ENCODE peak calls at places on chromosomes 7 and 10, in six cellular contexts. X, A, R, B, Y and D are unnamed samples.

GRCh38 chr7:114416089-114416990 is 1.7 kb downstream of the FOXP2 start:
- DNase-seq in X (no peak), A (no peak), R (no peak), B (no peak), Y (no peak), D (no peak)

GRCh38 chr7:116834815-116835533 is 27.4 kb upstream of the CAPZA2 start:
- DNase-seq in X (peak), A (no peak), R (no peak), B (no peak), Y (no peak), D (no peak)

GRCh38 chr10:93630609-93631320 is 18.4 kb downstream of the PDE6C start:
- DNase-seq in X (no peak), A (no peak), R (no peak), B (no peak), Y (no peak), D (no peak)

GRCh38 chr10:90857635-90858488 is at the start of gene HTR7:
- DNase-seq in X (peak), A (no peak), R (peak), B (peak), Y (no peak), D (peak)

GRCh38 chr10:73926152-73926764 is 15.3 kb downstream of the PLAU start:
- DNase-seq in X (no peak), A (no peak), R (no peak), B (no peak), Y (no peak), D (no peak)

GRCh38 chr10:33899578-33900531 is 565.4 kb upstream of the NRP1 start:
- DNase-seq in X (peak), A (no peak), R (no peak), B (no peak), Y (no peak), D (peak)

GRCh38 chr7:137169282-137169698 is 174.2 kb downstream of the PTN start:
- DNase-seq in X (peak), A (no peak), R (peak), B (no peak), Y (no peak), D (peak)

GRCh38 chr10:14087585-14087984 is 243.1 kb downstream of the FRMD4A start:
- DNase-seq in X (no peak), A (no peak), R (no peak), B (no peak), Y (no peak), D (no peak)

GRCh38 chr7:132500727-132501410 is 75.4 kb downstream of the PLXNA4 start:
- DNase-seq in X (no peak), A (no peak), R (peak), B (no peak), Y (no peak), D (no peak)

GRCh38 chr10:129424978-129425377 is 42.1 kb upstream of the MGMT start:
- DNase-seq in X (no peak), A (no peak), R (no peak), B (no peak), Y (no peak), D (no peak)

GRCh38 chr7:77532247-77532646 is 4.8 kb upstream of the PTPN12 start:
- DNase-seq in X (peak), A (no peak), R (no peak), B (no peak), Y (no peak), D (no peak)

GRCh38 chr10:51425431-51425830 is 274.0 kb downstream of the CSTF2T start:
- DNase-seq in X (no peak), A (no peak), R (peak), B (no peak), Y (no peak), D (no peak)

GRCh38 chr7:81120803-81121202 is 202.0 kb upstream of the SEMA3C start:
- DNase-seq in X (no peak), A (no peak), R (no peak), B (no peak), Y (no peak), D (no peak)

GRCh38 chr10:46273506-46274477 is 13.0 kb upstream of the ANTXRL start:
- DNase-seq in X (peak), A (no peak), R (no peak), B (no peak), Y (no peak), D (no peak)

GRCh38 chr10:58201704-58202103 is 66.0 kb downstream of the IPMK start:
- DNase-seq in X (no peak), A (no peak), R (no peak), B (no peak), Y (peak), D (no peak)

GRCh38 chr7:116439005-116439404 is 60.5 kb upstream of the CAV2 start:
- DNase-seq in X (no peak), A (no peak), R (no peak), B (peak), Y (no peak), D (no peak)

GRCh38 chr7:66754541-66754940 is 14.0 kb downstream of the RABGEF1 start:
- DNase-seq in X (no peak), A (no peak), R (no peak), B (no peak), Y (no peak), D (no peak)

GRCh38 chr7:151780626-151781025 is 96.3 kb downstream of the PRKAG2 start:
- DNase-seq in X (no peak), A (no peak), R (no peak), B (no peak), Y (no peak), D (no peak)

GRCh38 chr10:86306628-86307278 is 59.8 kb downstream of the GRID1 start:
- DNase-seq in X (peak), A (no peak), R (no peak), B (peak), Y (no peak), D (peak)

GRCh38 chr10:79078367-79079073 is 9.8 kb downstream of the ZMIZ1 start:
- DNase-seq in X (no peak), A (no peak), R (no peak), B (no peak), Y (no peak), D (no peak)

GRCh38 chr7:102255916-102256315 is 30.8 kb upstream of the SH2B2 start:
- DNase-seq in X (no peak), A (no peak), R (no peak), B (no peak), Y (no peak), D (no peak)

GRCh38 chr10:17029581-17030271 is 99.9 kb downstream of the CUBN start:
- DNase-seq in X (peak), A (peak), R (peak), B (peak), Y (no peak), D (no peak)

GRCh38 chr10:52318822-52319464 is 4.9 kb downstream of the DKK1 start:
- DNase-seq in X (peak), A (peak), R (no peak), B (no peak), Y (no peak), D (no peak)

GRCh38 chr7:140605337-140605736 is 35.3 kb downstream of the DENND2A start:
- DNase-seq in X (no peak), A (no peak), R (no peak), B (no peak), Y (no peak), D (no peak)
- TF ChIP-seq JUND in X (no peak), A (no peak), R (no peak), B (no peak), Y (no peak), D (no peak)

DNA sequence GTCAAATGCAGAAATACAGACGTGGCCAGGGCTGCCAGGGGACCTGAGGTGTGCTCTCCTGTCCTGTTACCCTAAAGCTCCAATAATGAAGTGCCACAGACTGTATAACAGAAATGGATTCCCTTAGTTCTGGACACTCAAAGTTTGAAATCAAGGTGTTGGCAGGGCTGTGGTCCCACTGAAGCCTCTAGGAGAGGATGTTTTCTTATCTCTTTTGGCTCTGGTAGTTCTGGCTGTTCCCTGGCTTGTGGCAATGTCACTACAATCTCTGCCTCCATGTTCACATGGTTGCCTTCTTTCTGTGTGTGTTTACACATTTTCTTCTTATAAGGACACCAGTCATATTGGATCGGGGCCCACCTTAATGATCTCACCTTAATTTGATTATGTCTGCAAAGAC is 15.3 kb upstream of the EEPD1 start:
- DNase-seq in X (no peak), A (no peak), R (no peak), B (no peak), Y (no peak), D (no peak)
- TF ChIP-seq JUND in X (no peak), A (no peak), R (no peak), B (no peak), Y (no peak), D (no peak)

GRCh38 chr7:91310829-91311460 is 46.7 kb downstream of the FZD1 start:
- DNase-seq in X (no peak), A (no peak), R (no peak), B (no peak), Y (no peak), D (no peak)
- TF ChIP-seq JUND in X (no peak), A (no peak), R (no peak), B (no peak), Y (no peak), D (no peak)

DNA sequence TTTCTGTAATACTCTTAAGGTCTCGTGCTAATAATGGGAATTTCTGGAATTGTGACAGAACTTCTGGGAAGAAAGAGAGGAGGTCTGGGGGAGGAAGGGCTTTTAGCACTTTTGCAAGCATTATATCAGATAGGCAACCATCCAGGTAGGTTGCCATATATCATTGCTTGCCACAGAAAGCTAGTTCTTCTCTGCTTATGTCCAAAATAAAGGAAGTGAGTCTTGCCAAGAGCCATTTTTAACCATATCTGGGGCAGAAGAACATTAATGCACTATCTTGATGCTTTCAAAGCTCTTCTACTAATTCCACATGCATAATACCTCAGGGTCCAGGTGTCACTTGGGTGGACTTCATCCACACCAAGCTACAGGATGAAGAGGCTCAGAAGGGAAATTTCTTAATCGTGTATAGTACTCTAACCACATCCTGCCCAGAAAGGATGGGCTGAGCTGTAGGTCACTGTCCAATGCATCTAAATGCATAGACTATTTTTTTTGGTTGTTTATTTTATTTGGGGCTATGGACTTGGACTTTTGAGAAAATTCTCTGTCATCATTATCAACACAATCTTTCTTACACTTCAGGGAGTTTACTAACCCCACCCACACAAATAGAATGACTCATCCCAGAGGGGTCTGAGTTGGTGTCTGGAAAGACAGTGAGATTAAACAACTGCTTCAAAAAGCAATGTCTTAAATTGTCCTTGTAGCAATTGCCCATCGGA is 68.9 kb upstream of the ADO start:
- DNase-seq in X (no peak), A (no peak), R (no peak), B (peak), Y (peak), D (no peak)
- TF ChIP-seq JUND in X (no peak), A (peak), R (no peak), B (peak), Y (no peak), D (no peak)

GRCh38 chr7:48154792-48155413 is 16.4 kb upstream of the ABCA13 start:
- DNase-seq in X (peak), A (peak), R (peak), B (no peak), Y (no peak), D (peak)
- TF ChIP-seq JUND in X (no peak), A (no peak), R (no peak), B (no peak), Y (no peak), D (no peak)

GRCh38 chr10:102118867-102119266 is 1.3 kb downstream of the LDB1 start:
- DNase-seq in X (no peak), A (no peak), R (no peak), B (no peak), Y (no peak), D (peak)
- TF ChIP-seq JUND in X (no peak), A (no peak), R (no peak), B (no peak), Y (no peak), D (no peak)